ENCODE peak calls at places on chromosomes 3 and 15, in nine cellular contexts. S is activated CD8-positive, alpha-beta memory T cell treated with anti-CD3 and anti-CD28 coated beads, Interleukin-2, amount 50 U/mL, for 4 hours; I is SK-MEL-5; V is brain microvascular endothelial cell; W is M059J; L is left cardiac atrium; F is stimulated activated CD8-positive, alpha-beta memory T cell treated with anti-CD3 and anti-CD28 coated beads, Interleukin-12 subunit alpha, Interleukin-12 subunit beta, amount 100 ng/mL, for 1 hour; N is AML-193; P is tibial nerve. Y is an unnamed sample.

GRCh38 chr15:85551221-85551832 is 170.9 kb downstream of the AKAP13 start:
- DNase-seq in S (no peak), I (no peak), V (no peak), W (peak), L (no peak), F (no peak), N (peak), P (no peak), Y (no peak)

GRCh38 chr3:40718209-40718608 is 193.4 kb downstream of the ZNF621 start:
- DNase-seq in S (no peak), I (no peak), V (no peak), W (no peak), L (no peak), F (no peak), N (no peak), P (no peak), Y (no peak)

GRCh38 chr15:38053786-38054185 is 119.3 kb downstream of the TMCO5A start:
- DNase-seq in S (no peak), I (no peak), V (no peak), W (no peak), L (no peak), F (no peak), N (no peak), P (no peak), Y (no peak)

GRCh38 chr15:100686021-100686724 is 83.8 kb downstream of the ASB7 start:
- DNase-seq in S (no peak), I (no peak), V (no peak), W (no peak), L (peak), F (no peak), N (no peak), P (no peak), Y (no peak)

GRCh38 chr3:124478834-124479233 is 251.4 kb upstream of the UMPS start:
- DNase-seq in S (no peak), I (peak), V (no peak), W (no peak), L (no peak), F (no peak), N (no peak), P (no peak), Y (no peak)

GRCh38 chr3:15654096-15654495 is 52.6 kb downstream of the BTD start:
- DNase-seq in S (no peak), I (no peak), V (no peak), W (no peak), L (no peak), F (no peak), N (no peak), P (no peak), Y (no peak)

GRCh38 chr3:26061947-26062346 is 272.1 kb downstream of the OXSM start:
- DNase-seq in S (no peak), I (no peak), V (no peak), W (no peak), L (no peak), F (no peak), N (no peak), P (no peak), Y (no peak)

GRCh38 chr3:55157736-55158135 is 229.9 kb upstream of the LRTM1 start:
- DNase-seq in S (no peak), I (no peak), V (no peak), W (peak), L (no peak), F (no peak), N (no peak), P (no peak), Y (no peak)

GRCh38 chr3:81761904-81762565 is 590 bp upstream of the GBE1 start:
- DNase-seq in S (no peak), I (no peak), V (no peak), W (no peak), L (no peak), F (no peak), N (no peak), P (no peak), Y (peak)

GRCh38 chr3:171351676-171352075 is 108.5 kb downstream of the TNIK start:
- DNase-seq in S (no peak), I (peak), V (peak), W (peak), L (no peak), F (no peak), N (no peak), P (no peak), Y (peak)

GRCh38 chr3:58639001-58639400 is 27.6 kb downstream of the FAM3D start:
- DNase-seq in S (no peak), I (no peak), V (no peak), W (peak), L (no peak), F (no peak), N (no peak), P (no peak), Y (no peak)

GRCh38 chr3:196662711-196663571 is 23.4 kb downstream of the NRROS start:
- DNase-seq in S (no peak), I (no peak), V (peak), W (no peak), L (no peak), F (no peak), N (no peak), P (no peak), Y (no peak)

GRCh38 chr3:110343945-110344344 is 727.7 kb upstream of the NECTIN3 start:
- DNase-seq in S (no peak), I (no peak), V (peak), W (peak), L (no peak), F (no peak), N (no peak), P (no peak), Y (no peak)

GRCh38 chr15:99253381-99254090 is 2.3 kb downstream of the LRRC28 start:
- DNase-seq in S (no peak), I (peak), V (peak), W (peak), L (no peak), F (no peak), N (no peak), P (no peak), Y (no peak)

GRCh38 chr3:115062009-115062408 is 85.1 kb downstream of the ZBTB20 start:
- DNase-seq in S (no peak), I (peak), V (no peak), W (peak), L (no peak), F (no peak), N (no peak), P (no peak), Y (peak)

GRCh38 chr3:140147965-140148490 is 213.0 kb downstream of the CLSTN2 start:
- DNase-seq in S (no peak), I (no peak), V (no peak), W (no peak), L (no peak), F (no peak), N (no peak), P (no peak), Y (no peak)

Y was measured in COLO829.